ENCODE peak calls at places on chromosomes 2 and 18, in ten cellular contexts. G is type B pancreatic cell; A is SW480; W is 8988T; M is right cardiac atrium; E is dermis blood vessel endothelial cell; P is stimulated activated CD4-positive, alpha-beta T cell treated with anti-CD3 and anti-CD28 coated beads, Interleukin-1b, Interleukin-23, amount 100 ng/mL, for 1 hour; S is HuH-7; K is dermis microvascular lymphatic vessel endothelial cell; B is cardiac fibroblast. N is an unnamed sample.

GRCh38 chr18:75544496-75544895 is 117.0 kb upstream of the SMIM21 start:
- DNase-seq in P (no peak), K (no peak), A (peak), S (no peak), B (peak), E (no peak), G (no peak), W (no peak), M (no peak), N (no peak)

GRCh38 chr18:79489900-79490592 is 94.3 kb downstream of the NFATC1 start:
- DNase-seq in P (no peak), A (no peak), B (no peak), E (no peak), W (no peak), S (no peak), G (no peak), M (no peak), K (no peak), N (no peak)

GRCh38 chr2:142778289-142778688 is 99.2 kb upstream of the KYNU start:
- DNase-seq in W (no peak), M (no peak), S (no peak), A (no peak), G (no peak), P (no peak), K (no peak), B (no peak), E (no peak), N (no peak)

GRCh38 chr2:216006164-216006663 is 7.1 kb downstream of the MREG start:
- DNase-seq in A (no peak), G (no peak), K (peak), P (no peak), W (no peak), B (peak), E (peak), S (no peak), M (no peak), N (no peak)

GRCh38 chr2:233799087-233799665 is 21.0 kb downstream of the MROH2A start:
- DNase-seq in G (peak), K (no peak), B (no peak), P (no peak), W (no peak), E (no peak), S (no peak), A (no peak), M (peak), N (no peak)

GRCh38 chr2:226130192-226130591 is 669.4 kb downstream of the IRS1 start:
- DNase-seq in W (no peak), S (no peak), B (peak), A (no peak), K (no peak), P (no peak), M (no peak), E (no peak), G (no peak), N (no peak)

GRCh38 chr18:49164738-49165137 is 214.0 kb upstream of the SMAD7 start:
- DNase-seq in K (no peak), W (no peak), M (no peak), B (no peak), P (no peak), G (no peak), E (no peak), A (no peak), S (no peak), N (no peak)

GRCh38 chr2:189580662-189581353 is at the start of gene SLC40A1:
- DNase-seq in G (peak), S (peak), W (peak), E (peak), B (peak), P (peak), A (peak), K (peak), M (peak), N (peak)

GRCh38 chr2:15614545-15615309 is 23.1 kb downstream of the DDX1 start:
- DNase-seq in W (no peak), K (no peak), S (no peak), P (no peak), G (no peak), M (no peak), E (no peak), A (no peak), B (peak), N (no peak)

GRCh38 chr18:36275561-36275960 is 22.0 kb upstream of the FHOD3 start:
- DNase-seq in K (no peak), G (no peak), S (no peak), E (no peak), A (no peak), M (no peak), B (no peak), W (no peak), P (no peak), N (no peak)

GRCh38 chr2:95376311-95377215 is 25.9 kb upstream of the FAHD2A start:
- DNase-seq in K (no peak), A (no peak), G (no peak), W (no peak), M (no peak), P (no peak), B (no peak), E (no peak), S (no peak), N (no peak)

GRCh38 chr2:58428553-58429284 is 187.6 kb upstream of the FANCL start:
- DNase-seq in W (peak), E (peak), K (no peak), G (peak), A (no peak), M (no peak), P (no peak), S (peak), B (no peak), N (peak)

GRCh38 chr2:195563857-195564512 is 93.0 kb upstream of the SLC39A10 start:
- DNase-seq in P (peak), B (peak), E (no peak), S (no peak), W (no peak), K (no peak), M (no peak), A (no peak), G (no peak), N (no peak)

GRCh38 chr2:147092266-147092665 is 752.6 kb upstream of the ACVR2A start:
- DNase-seq in P (no peak), S (no peak), G (no peak), W (no peak), A (no peak), K (no peak), B (no peak), M (no peak), E (no peak), N (no peak)

GRCh38 chr18:7139409-7139808 is 21.8 kb upstream of the LAMA1 start:
- DNase-seq in E (no peak), A (no peak), K (no peak), M (no peak), W (no peak), S (no peak), G (no peak), B (no peak), P (no peak), N (no peak)

GRCh38 chr2:100270381-100271146 is 51.7 kb downstream of the LONRF2 start:
- DNase-seq in S (no peak), A (no peak), B (no peak), M (no peak), W (no peak), K (no peak), G (peak), E (no peak), P (no peak), N (no peak)

GRCh38 chr18:6374935-6375529 is 39.7 kb downstream of the L3MBTL4 start:
- DNase-seq in A (no peak), W (no peak), M (no peak), S (no peak), P (no peak), G (no peak), K (no peak), B (no peak), E (no peak), N (no peak)

GRCh38 chr2:115910270-115910669 is 1467.8 kb downstream of the DPP10 start:
- DNase-seq in P (no peak), S (no peak), W (no peak), G (no peak), B (no peak), K (no peak), E (no peak), M (no peak), A (peak), N (peak)

GRCh38 chr2:58640042-58640441 is 398.9 kb upstream of the FANCL start:
- DNase-seq in A (no peak), B (no peak), K (no peak), G (no peak), S (no peak), W (no peak), E (no peak), M (no peak), P (no peak), N (no peak)

GRCh38 chr2:218850796-218851195 is 8.8 kb upstream of the WNT6 start:
- DNase-seq in P (no peak), G (no peak), S (no peak), A (no peak), E (no peak), M (no peak), W (no peak), K (no peak), B (no peak), N (no peak)

GRCh38 chr18:527136-527535 is 26.6 kb upstream of the COLEC12 start:
- DNase-seq in A (no peak), E (no peak), B (no peak), G (no peak), W (no peak), M (no peak), S (no peak), P (no peak), K (no peak), N (no peak)

GRCh38 chr2:206670531-206671319 is 28.4 kb downstream of the FAM237A start:
- DNase-seq in A (no peak), E (no peak), G (no peak), K (no peak), W (no peak), B (no peak), M (no peak), S (no peak), P (no peak), N (no peak)

GRCh38 chr2:207432471-207432870 is 97.3 kb upstream of the CREB1 start:
- DNase-seq in K (peak), A (no peak), M (no peak), S (no peak), W (no peak), E (no peak), G (no peak), B (peak), P (no peak), N (no peak)

GRCh38 chr18:23875966-23876365 is 138.6 kb upstream of the TTC39C start:
- DNase-seq in P (no peak), M (no peak), E (no peak), G (no peak), K (no peak), S (no peak), A (no peak), B (no peak), W (no peak), N (no peak)

GRCh38 chr2:231378028-231378722 is 17.3 kb upstream of the B3GNT7 start:
- DNase-seq in A (peak), G (no peak), E (no peak), W (no peak), K (no peak), S (no peak), P (no peak), B (no peak), M (no peak), N (no peak)

GRCh38 chr2:63054812-63055509 is 4.3 kb downstream of the OTX1 start:
- DNase-seq in P (no peak), K (no peak), G (no peak), W (peak), B (no peak), S (no peak), E (no peak), M (no peak), A (no peak), N (no peak)

GRCh38 chr2:200302940-200303727 is 3.4 kb upstream of the SPATS2L start:
- DNase-seq in P (no peak), E (no peak), G (no peak), M (no peak), S (peak), K (peak), A (peak), B (peak), W (peak), N (no peak)

GRCh38 chr2:58197894-58198293 is 43.2 kb downstream of the FANCL start:
- DNase-seq in S (no peak), A (no peak), B (no peak), M (no peak), G (no peak), K (no peak), W (no peak), E (no peak), P (no peak), N (no peak)

GRCh38 chr2:134217924-134218323 is 35.9 kb upstream of the MGAT5 start:
- DNase-seq in E (no peak), K (no peak), M (no peak), B (peak), G (no peak), W (no peak), A (no peak), S (no peak), P (no peak), N (no peak)

GRCh38 chr2:121455438-121455837 is 75.2 kb upstream of the RNU4ATAC start:
- DNase-seq in G (no peak), W (no peak), S (no peak), K (no peak), B (no peak), E (no peak), M (no peak), P (no peak), A (no peak), N (no peak)

GRCh38 chr2:75002007-75002406 is 43.6 kb downstream of the POLE4 start:
- DNase-seq in K (no peak), S (peak), A (no peak), P (no peak), B (peak), E (no peak), W (no peak), M (no peak), G (no peak), N (no peak)

GRCh38 chr2:2234398-2234797 is 96.7 kb downstream of the MYT1L start:
- DNase-seq in E (no peak), B (no peak), K (no peak), A (no peak), P (no peak), G (no peak), S (no peak), W (no peak), M (no peak), N (no peak)